ENCODE peak calls at places on chromosomes 4 and X, in eight cellular contexts. V, C, P, U, F, E, L and Y are unnamed samples. For H3K4me1, the result is how much of the 10 kb centered on the place peaks cover.

GRCh38 chr4:6128221-6128871 is 72.0 kb downstream of the JAKMIP1 start:
- DNase-seq in C (no peak), U (no peak), E (no peak), V (no peak), F (peak), L (no peak), P (no peak), Y (no peak)

GRCh38 chr4:105196523-105197145 is 50.0 kb downstream of the TET2 start:
- DNase-seq in C (no peak), E (no peak), U (no peak), F (no peak), P (peak), V (no peak), L (no peak), Y (peak)

GRCh38 chr4:158821228-158822009 is 52.6 kb downstream of the FNIP2 start:
- DNase-seq in U (no peak), F (no peak), L (no peak), E (no peak), C (no peak), V (no peak), P (no peak), Y (no peak)

GRCh38 chr4:56531823-56532222 is 26.2 kb downstream of the ARL9 start:
- DNase-seq in E (no peak), U (no peak), C (no peak), P (no peak), L (no peak), F (no peak), V (no peak), Y (peak)

GRCh38 chrX:15497865-15498264 is 2.7 kb upstream of the BMX start:
- DNase-seq in U (peak), E (peak), P (peak), C (peak), F (peak), L (peak), V (peak), Y (peak)

GRCh38 chr4:6470502-6471302 is 1.7 kb downstream of the PPP2R2C start:
- DNase-seq in P (no peak), C (peak), E (peak), U (peak), L (peak), V (no peak), F (no peak), Y (no peak)

GRCh38 chr4:101184668-101185067 is 162.7 kb downstream of the PPP3CA start:
- DNase-seq in L (no peak), V (no peak), F (no peak), C (no peak), U (no peak), P (no peak), E (no peak), Y (peak)

GRCh38 chrX:19152762-19153161 is 30.5 kb upstream of the ADGRG2 start:
- DNase-seq in L (peak), E (no peak), F (no peak), P (no peak), C (no peak), V (no peak), U (no peak), Y (no peak)

GRCh38 chr4:7335363-7336066 is 99.2 kb downstream of the PSAPL1 start:
- DNase-seq in V (peak), E (peak), L (peak), C (peak), P (peak), U (peak), F (peak), Y (peak)

GRCh38 chr4:3768842-3769641 is 2.9 kb downstream of the ADRA2C start:
- DNase-seq in F (peak), C (no peak), L (no peak), E (no peak), V (peak), U (no peak), P (no peak), Y (no peak)

GRCh38 chr4:71272976-71273375 is 65.8 kb upstream of the SLC4A4 start:
- DNase-seq in C (no peak), V (no peak), F (no peak), E (no peak), P (no peak), L (no peak), U (no peak), Y (peak)

GRCh38 chr4:171203425-171203824 is 609.8 kb upstream of the GALNTL6 start:
- DNase-seq in P (no peak), U (no peak), C (no peak), L (peak), F (no peak), V (no peak), E (no peak), Y (no peak)

GRCh38 chr4:15186826-15187225 is 184.5 kb downstream of the CPEB2 start:
- DNase-seq in P (no peak), U (no peak), L (no peak), C (no peak), F (no peak), E (no peak), V (no peak), Y (no peak)

GRCh38 chr4:65656008-65656407 is 14.3 kb downstream of the EPHA5 start:
- DNase-seq in P (no peak), F (no peak), L (no peak), V (no peak), U (no peak), C (no peak), E (no peak), Y (no peak)

GRCh38 chr4:131509521-131509920 is 1639.6 kb upstream of the PCDH10 start:
- DNase-seq in E (no peak), F (no peak), P (no peak), U (no peak), C (no peak), V (no peak), L (peak), Y (no peak)

GRCh38 chrX:34875204-34875603 is 67.4 kb upstream of the FAM47B start:
- DNase-seq in P (no peak), E (peak), F (no peak), C (no peak), L (peak), V (no peak), U (no peak), Y (no peak)

GRCh38 chrX:39222361-39223113 is 421.3 kb downstream of the MID1IP1 start:
- DNase-seq in C (no peak), V (no peak), U (no peak), E (no peak), F (no peak), P (no peak), L (peak), Y (no peak)

GRCh38 chr4:123786955-123787354 is 390.4 kb downstream of the SPRY1 start:
- DNase-seq in P (no peak), E (no peak), U (peak), F (no peak), L (no peak), V (no peak), C (peak), Y (peak)

GRCh38 chr4:149589826-149590225 is 225.8 kb downstream of the IQCM start:
- DNase-seq in L (no peak), F (no peak), V (no peak), E (no peak), C (no peak), U (no peak), P (no peak), Y (no peak)

GRCh38 chrX:70755850-70756249 is 152.7 kb downstream of the TEX11 start:
- DNase-seq in C (no peak), E (no peak), L (no peak), P (no peak), F (no peak), U (no peak), V (no peak), Y (no peak)

GRCh38 chr4:110020139-110020538 is 107.5 kb downstream of the EGF start:
- DNase-seq in U (no peak), C (no peak), E (no peak), L (no peak), P (no peak), F (peak), V (no peak), Y (no peak)

GRCh38 chr4:80071643-80072606 is 1.1 kb downstream of the ANTXR2 start:
- DNase-seq in F (peak), L (peak), U (peak), P (no peak), C (peak), E (peak), V (no peak), Y (peak)

GRCh38 chrX:153944140-153944799 is at the start of gene RENBP:
- DNase-seq in P (no peak), L (no peak), F (no peak), V (peak), U (peak), E (no peak), C (peak), Y (no peak)

GRCh38 chr4:55157559-55158277 is 32.3 kb upstream of the KDR start:
- DNase-seq in E (no peak), P (peak), F (no peak), L (no peak), U (no peak), C (no peak), V (no peak), Y (no peak)

GRCh38 chr4:105715692-105716278 is 7.2 kb downstream of the GSTCD start:
- DNase-seq in E (no peak), L (peak), C (peak), U (no peak), F (peak), V (peak), P (peak), Y (peak)

GRCh38 chr4:8403173-8403753 is 37.3 kb downstream of the ACOX3 start:
- DNase-seq in V (peak), P (peak), L (peak), U (peak), C (peak), E (peak), F (peak), Y (peak)

GRCh38 chr4:80138556-80139538 is 58.5 kb upstream of the PRDM8 start:
- DNase-seq in L (peak), C (no peak), P (no peak), V (no peak), E (no peak), F (no peak), U (no peak), Y (peak)

GRCh38 chr4:31187979-31188378 is 467.8 kb downstream of the PCDH7 start:
- DNase-seq in U (no peak), L (no peak), V (no peak), F (no peak), P (no peak), C (no peak), E (no peak), Y (no peak)

GRCh38 chr4:31655328-31655727 is 935.2 kb downstream of the PCDH7 start:
- DNase-seq in V (no peak), E (no peak), C (no peak), L (no peak), F (no peak), P (no peak), U (no peak), Y (no peak)

GRCh38 chrX:9862953-9863352 is 76.7 kb downstream of the SHROOM2 start:
- DNase-seq in U (no peak), F (no peak), V (no peak), L (no peak), P (no peak), C (no peak), E (no peak), Y (no peak)

GRCh38 chr4:139005774-139006173 is 9.8 kb upstream of the NOCT start:
- DNase-seq in E (no peak), F (no peak), C (no peak), L (no peak), P (no peak), U (no peak), V (no peak), Y (no peak)
- H3K4me3 ChIP-seq in E (no peak), F (no peak), C (no peak), L (no peak), P (no peak), U (no peak), V (no peak), Y (no peak)

GRCh38 chr4:92235741-92236140 is 68.0 kb upstream of the GRID2 start:
- DNase-seq in C (no peak), P (no peak), L (no peak), V (no peak), U (no peak), E (no peak), F (no peak), Y (peak)

GRCh38 chr4:92232566-92232965 is 71.2 kb upstream of the GRID2 start:
- DNase-seq in F (no peak), V (no peak), E (no peak), U (no peak), P (no peak), L (peak), C (no peak), Y (no peak)

GRCh38 chr4:92236907-92237306 is 66.9 kb upstream of the GRID2 start:
- DNase-seq in C (no peak), P (no peak), V (no peak), E (no peak), F (no peak), L (peak), U (no peak), Y (no peak)

GRCh38 chr4:92234393-92235176 is 69.2 kb upstream of the GRID2 start:
- DNase-seq in E (peak), F (peak), C (peak), U (no peak), P (no peak), V (no peak), L (peak), Y (peak)

DNA sequence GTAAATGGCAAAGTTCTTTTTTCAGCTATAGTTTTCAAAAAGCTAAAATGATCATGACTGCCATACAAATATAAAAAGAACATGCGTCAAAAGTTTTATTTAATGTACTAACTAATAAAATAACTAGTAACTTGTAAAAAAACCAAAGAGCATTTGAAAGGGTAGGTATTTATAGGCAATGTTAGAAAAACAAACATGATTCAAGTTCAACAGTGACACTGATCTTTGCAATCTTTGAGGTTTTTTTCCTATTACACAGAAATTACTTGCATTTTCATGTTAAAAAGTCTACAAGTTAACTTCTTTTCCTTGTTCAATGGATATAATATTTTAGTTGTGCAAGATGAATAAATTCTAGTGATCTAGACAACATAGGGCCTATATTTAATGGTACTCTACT is 72.3 kb upstream of the GRID2 start:
- DNase-seq in F (no peak), E (no peak), L (no peak), P (no peak), C (no peak), V (no peak), U (no peak), Y (no peak)
- H3K4me1 ChIP-seq in F (under half), E (under half), L (under half), P (under half), C (under half), V (under half), U (under half), Y (under half)

GRCh38 chr4:48489683-48490011 is 405 bp upstream of the ZAR1 start:
- DNase-seq in L (no peak), U (no peak), F (no peak), V (no peak), E (no peak), C (no peak), P (no peak), Y (no peak)

GRCh38 chr4:48491514-48492176 is 1.6 kb downstream of the ZAR1 start:
- DNase-seq in P (no peak), E (no peak), F (no peak), V (no peak), L (no peak), U (no peak), C (no peak), Y (no peak)

GRCh38 chr4:48493485-48494100 is 3.5 kb downstream of the ZAR1 start:
- DNase-seq in F (no peak), E (no peak), V (no peak), U (no peak), C (no peak), L (no peak), P (no peak), Y (no peak)

GRCh38 chr4:48490680-48491513 is 845 bp downstream of the ZAR1 start:
- DNase-seq in U (no peak), F (no peak), P (no peak), E (no peak), L (no peak), C (peak), V (no peak), Y (peak)

GRCh38 chr4:48490012-48490679 is at the start of gene ZAR1:
- DNase-seq in F (no peak), U (no peak), L (no peak), V (no peak), P (no peak), E (no peak), C (peak), Y (no peak)
- H3K4me3 ChIP-seq in F (peak), U (peak), L (peak), V (no peak), P (no peak), E (no peak), C (peak), Y (peak)

GRCh38 chr4:92776080-92776479 is 472.3 kb downstream of the GRID2 start:
- DNase-seq in C (no peak), E (no peak), P (no peak), F (no peak), V (no peak), L (no peak), U (no peak), Y (no peak)
- H3K4me1 ChIP-seq in C (under half), E (under half), P (under half), F (under half), V (under half), L (under half), U (under half), Y (under half)

DNA sequence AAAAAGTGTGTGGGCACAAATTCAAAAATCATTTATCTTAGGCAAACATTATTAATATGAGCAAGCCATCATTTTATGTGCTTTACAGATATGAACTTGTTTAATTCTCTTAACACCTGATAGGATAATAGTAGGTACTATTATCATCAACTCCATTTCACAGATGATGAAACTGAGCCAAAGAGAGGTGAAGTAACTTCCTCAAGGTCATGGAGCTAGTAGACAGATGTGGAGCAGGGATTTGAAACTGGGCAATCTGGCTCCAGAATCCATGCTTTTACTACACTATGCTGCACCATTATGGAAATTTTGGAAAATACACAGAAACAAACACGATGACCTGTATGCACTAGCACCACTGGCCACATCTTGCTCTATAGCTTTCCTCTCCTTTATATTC is 1.0 kb upstream of the PIN4 start:
- DNase-seq in V (peak), E (no peak), L (no peak), C (no peak), F (no peak), P (peak), U (no peak), Y (no peak)
- H3K4me3 ChIP-seq in V (peak), E (peak), L (peak), C (no peak), F (peak), P (peak), U (no peak), Y (no peak)

GRCh38 chr4:87066403-87067119 is 131.8 kb downstream of the AFF1 start:
- DNase-seq in V (no peak), L (no peak), U (no peak), E (no peak), F (no peak), P (no peak), C (no peak), Y (no peak)

GRCh38 chr4:87067120-87067885 is 132.5 kb downstream of the AFF1 start:
- DNase-seq in U (no peak), L (no peak), E (no peak), V (no peak), C (no peak), F (no peak), P (no peak), Y (no peak)

GRCh38 chr4:87071401-87071800 is 136.6 kb downstream of the AFF1 start:
- DNase-seq in P (no peak), L (no peak), V (no peak), C (no peak), E (no peak), F (no peak), U (no peak), Y (no peak)

GRCh38 chr4:87068591-87069021 is 133.8 kb downstream of the AFF1 start:
- DNase-seq in C (peak), E (no peak), L (no peak), U (no peak), V (peak), F (no peak), P (no peak), Y (no peak)

DNA sequence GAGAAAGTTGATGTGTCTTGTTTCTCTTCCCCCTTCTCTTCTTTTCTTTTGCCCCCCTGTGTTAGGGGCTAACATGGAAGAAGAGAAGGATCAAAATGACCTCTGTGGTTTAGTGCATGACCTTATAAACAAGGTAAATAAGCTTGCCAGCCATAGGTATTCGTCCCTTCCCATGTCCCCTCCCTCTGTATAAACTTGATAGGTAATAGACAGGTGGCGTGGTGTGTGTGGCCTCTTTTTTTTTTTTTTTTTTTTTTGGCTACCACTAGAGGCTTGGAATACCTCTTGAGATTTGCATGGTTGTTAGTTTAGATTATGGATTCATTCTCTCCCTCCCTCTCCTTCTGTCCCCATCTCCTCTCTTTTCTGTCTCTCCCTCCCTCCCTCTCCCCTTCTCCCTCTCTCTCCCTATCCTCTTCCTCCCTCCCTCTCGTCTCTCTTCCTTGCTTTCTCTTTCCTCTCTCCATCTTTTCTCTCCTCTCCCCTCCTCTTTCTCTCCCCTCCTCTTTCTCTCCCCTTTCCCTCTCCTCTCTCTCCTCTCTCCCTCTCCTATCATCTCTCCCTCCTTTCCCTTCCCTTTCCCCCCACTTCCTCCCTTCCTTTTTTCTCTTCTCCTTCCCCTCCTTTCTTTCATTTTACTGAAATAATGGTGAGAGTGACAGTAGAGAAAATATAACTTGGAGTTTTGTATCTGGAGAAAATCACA is 134.4 kb downstream of the AFF1 start:
- DNase-seq in E (no peak), L (no peak), V (no peak), P (no peak), C (no peak), U (no peak), F (no peak), Y (no peak)
- H3K4me1 ChIP-seq in E (under half), L (under half), V (half or more), P (under half), C (under half), U (under half), F (under half), Y (under half)

GRCh38 chrX:69503835-69504625 is at the start of gene NALF2:
- DNase-seq in C (peak), F (peak), E (no peak), L (peak), P (peak), V (peak), U (peak), Y (peak)
- H3K4me3 ChIP-seq in C (peak), F (peak), E (no peak), L (no peak), P (peak), V (peak), U (peak), Y (no peak)

DNA sequence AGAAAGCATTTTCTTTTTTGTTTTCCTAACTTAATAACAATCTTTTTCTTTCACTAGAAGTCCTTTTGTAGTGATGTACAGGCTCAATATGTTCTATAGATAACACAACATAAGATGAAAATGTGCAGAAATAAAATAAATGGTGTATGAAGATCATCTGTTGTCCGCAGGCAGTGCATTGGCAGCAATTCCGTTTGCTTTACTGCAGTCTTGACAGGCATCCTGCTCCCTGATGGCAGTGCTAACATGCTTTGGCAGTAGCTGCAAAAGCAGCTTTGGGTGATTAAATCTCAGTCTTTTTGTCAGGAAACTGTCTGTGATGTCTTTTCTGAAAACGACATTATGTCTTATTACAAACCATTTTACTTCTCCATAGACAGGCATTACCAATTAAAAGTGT is 131.4 kb downstream of the TRAM1L1 start:
- DNase-seq in F (no peak), U (no peak), L (no peak), P (no peak), E (no peak), C (no peak), V (no peak), Y (no peak)
- H3K4me1 ChIP-seq in F (under half), U (under half), L (under half), P (under half), E (under half), C (under half), V (under half), Y (under half)